ENCODE peak calls at places on chromosomes 2 and 18, in four cellular contexts. X is K562, G is WTC11, K is HepG2. Q is an unnamed sample.

GRCh38 chr18:11081009-11081532 is 68.3 kb downstream of the PIEZO2 start:
- DNase-seq in X (no peak), G (no peak), K (no peak), Q (no peak)

GRCh38 chr2:176378323-176378722 is 109.1 kb downstream of the MTX2 start:
- DNase-seq in X (no peak), G (no peak), K (no peak), Q (no peak)

GRCh38 chr2:604385-604784 is 72.8 kb downstream of the TMEM18 start:
- DNase-seq in X (no peak), G (no peak), K (no peak), Q (no peak)

GRCh38 chr18:57438669-57439616 is 3.8 kb downstream of the ONECUT2 start:
- DNase-seq in X (no peak), G (no peak), K (no peak), Q (no peak)

GRCh38 chr2:56874717-56875116 is 690.9 kb downstream of the CCDC85A start:
- DNase-seq in X (no peak), G (no peak), K (no peak), Q (no peak)

GRCh38 chr18:59767732-59768131 is 70.5 kb upstream of the CCBE1 start:
- DNase-seq in X (no peak), G (no peak), K (no peak), Q (no peak)

GRCh38 chr2:42128731-42129486 is 40.2 kb upstream of the EML4 start:
- DNase-seq in X (no peak), G (no peak), K (no peak), Q (no peak)

GRCh38 chr2:235711527-235711926 is 217.7 kb downstream of the AGAP1 start:
- DNase-seq in X (no peak), G (no peak), K (no peak), Q (no peak)

GRCh38 chr2:236351966-236352525 is 87.8 kb upstream of the ASB18 start:
- DNase-seq in X (no peak), G (no peak), K (no peak), Q (no peak)

GRCh38 chr18:32732165-32732564 is 40.7 kb downstream of the KLHL14 start:
- DNase-seq in X (no peak), G (no peak), K (no peak), Q (no peak)

GRCh38 chr2:28579606-28580005 is 83.7 kb downstream of the PLB1 start:
- DNase-seq in X (no peak), G (no peak), K (no peak), Q (no peak)

GRCh38 chr2:4272261-4272858 is 569.0 kb downstream of the DCDC2C start:
- DNase-seq in X (no peak), G (no peak), K (no peak), Q (no peak)

GRCh38 chr2:240143801-240144648 is 3.6 kb upstream of the OTOS start:
- DNase-seq in X (peak), G (peak), K (peak), Q (peak)

GRCh38 chr2:239257511-239257937 is 143.3 kb downstream of the HDAC4 start:
- DNase-seq in X (peak), G (no peak), K (peak), Q (no peak)

GRCh38 chr18:25464211-25464610 is 112.2 kb upstream of the ZNF521 start:
- DNase-seq in X (no peak), G (no peak), K (no peak), Q (no peak)

GRCh38 chr18:25467226-25468065 is 115.5 kb upstream of the ZNF521 start:
- DNase-seq in X (no peak), G (no peak), K (no peak), Q (no peak)

GRCh38 chr18:25459814-25460213 is 107.8 kb upstream of the ZNF521 start:
- DNase-seq in X (no peak), G (no peak), K (no peak), Q (no peak)

GRCh38 chr18:25463726-25464125 is 111.8 kb upstream of the ZNF521 start:
- DNase-seq in X (no peak), G (no peak), K (no peak), Q (no peak)

GRCh38 chr18:25465152-25465790 is 113.3 kb upstream of the ZNF521 start:
- DNase-seq in X (no peak), G (no peak), K (no peak), Q (no peak)
- TF ChIP-seq ELF4 in X (no peak), G (no peak), K (no peak), Q (no peak)

GRCh38 chr18:8081872-8082553 is 514.9 kb downstream of the PTPRM start:
- DNase-seq in X (no peak), G (no peak), K (no peak), Q (no peak)

GRCh38 chr18:8080092-8080491 is 513.0 kb downstream of the PTPRM start:
- DNase-seq in X (no peak), G (no peak), K (no peak), Q (no peak)

GRCh38 chr18:8084160-8084559 is 517.0 kb downstream of the PTPRM start:
- DNase-seq in X (peak), G (peak), K (peak), Q (peak)

DNA sequence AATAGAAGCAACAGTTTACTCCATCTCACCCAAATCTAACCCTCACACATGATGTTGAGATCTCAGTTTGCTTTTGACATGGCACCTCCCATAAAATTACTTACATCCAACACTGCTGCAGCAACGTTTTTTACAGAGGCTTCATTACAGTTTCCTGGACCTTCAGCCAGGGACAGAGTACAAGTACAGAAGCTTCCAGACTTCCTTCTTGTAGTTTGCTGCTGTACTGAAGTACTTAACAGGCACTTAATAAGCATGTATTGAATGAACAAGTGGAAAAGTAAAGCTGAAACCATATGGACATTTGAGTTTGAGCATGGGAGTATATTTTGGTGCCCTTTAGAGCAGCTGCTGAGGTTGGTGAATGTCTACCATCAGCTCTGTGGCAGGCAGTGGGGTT is 514.2 kb downstream of the PTPRM start:
- DNase-seq in X (no peak), G (no peak), K (no peak), Q (no peak)
- TF ChIP-seq ELF4 in X (no peak), G (no peak), K (no peak), Q (no peak)

GRCh38 chr2:33258387-33258786 is 218.1 kb upstream of the RASGRP3 start:
- DNase-seq in X (no peak), G (no peak), K (no peak), Q (no peak)

GRCh38 chr2:33250417-33251029 is 225.9 kb upstream of the RASGRP3 start:
- DNase-seq in X (no peak), G (peak), K (no peak), Q (no peak)

GRCh38 chr2:33262097-33262496 is 214.4 kb upstream of the RASGRP3 start:
- DNase-seq in X (no peak), G (no peak), K (no peak), Q (no peak)

GRCh38 chr2:33256162-33256755 is 220.2 kb upstream of the RASGRP3 start:
- DNase-seq in X (no peak), G (no peak), K (no peak), Q (no peak)
- TF ChIP-seq ELF4 in X (no peak), G (no peak), K (no peak), Q (no peak)

GRCh38 chr2:202033317-202034248 is at the start of gene FZD7:
- DNase-seq in X (peak), G (peak), K (peak), Q (peak)

GRCh38 chr2:202031261-202031986 is 2.2 kb upstream of the FZD7 start:
- DNase-seq in X (no peak), G (no peak), K (no peak), Q (no peak)

GRCh38 chr2:202034249-202035088 is 814 bp downstream of the FZD7 start:
- DNase-seq in X (peak), G (no peak), K (no peak), Q (peak)

GRCh38 chr2:202030676-202031075 is 3.0 kb upstream of the FZD7 start:
- DNase-seq in X (no peak), G (no peak), K (no peak), Q (no peak)

GRCh38 chr2:202032841-202033316 is 776 bp upstream of the FZD7 start:
- DNase-seq in X (peak), G (peak), K (no peak), Q (peak)
- TF ChIP-seq ELF4 in X (no peak), G (no peak), K (no peak), Q (no peak)